ENCODE peak calls at places on chromosomes 2 and 18, in four cellular contexts. T is bronchial epithelial cell, O is HL-60, P is KBM-7. J is an unnamed sample.

GRCh38 chr2:233210843-233211600 is 40.5 kb upstream of the ATG16L1 start:
- DNase-seq in O (no peak), P (no peak), T (peak), J (no peak)

GRCh38 chr2:75375646-75376582 is 176.6 kb upstream of the TACR1 start:
- DNase-seq in P (no peak), O (no peak), T (peak), J (no peak)

GRCh38 chr2:180505203-180505602 is 475.2 kb upstream of the UBE2E3 start:
- DNase-seq in P (no peak), O (no peak), T (peak), J (peak)

GRCh38 chr2:10170256-10170655 is 47.7 kb downstream of the RRM2 start:
- DNase-seq in P (no peak), O (no peak), T (peak), J (no peak)

GRCh38 chr2:152407204-152407721 is 72.3 kb downstream of the FMNL2 start:
- DNase-seq in P (no peak), T (peak), O (no peak), J (no peak)

GRCh38 chr2:134260726-134261125 is 6.9 kb downstream of the MGAT5 start:
- DNase-seq in T (no peak), O (no peak), P (no peak), J (no peak)

GRCh38 chr2:118842687-118843491 is 4.6 kb downstream of the EN1 start:
- DNase-seq in P (no peak), O (no peak), T (no peak), J (no peak)

GRCh38 chr2:157875720-157876065 is 437 bp downstream of the ACVR1 start:
- DNase-seq in T (no peak), O (no peak), P (no peak), J (no peak)

GRCh38 chr2:223697316-223697875 is 95.2 kb upstream of the SCG2 start:
- DNase-seq in T (no peak), P (no peak), O (no peak), J (no peak)

GRCh38 chr18:60543646-60544045 is 171.1 kb upstream of the MC4R start:
- DNase-seq in T (peak), O (no peak), P (no peak), J (no peak)

GRCh38 chr2:146807568-146808168 is 1037.2 kb upstream of the ACVR2A start:
- DNase-seq in P (no peak), T (no peak), O (no peak), J (no peak)

GRCh38 chr2:221429741-221430491 is 142.2 kb downstream of the EPHA4 start:
- DNase-seq in T (peak), P (no peak), O (no peak), J (no peak)

GRCh38 chr18:60020107-60020925 is 120.5 kb downstream of the PMAIP1 start:
- DNase-seq in O (no peak), T (no peak), P (no peak), J (no peak)

GRCh38 chr2:232518844-232519243 is 1.3 kb upstream of the PRSS56 start:
- DNase-seq in T (no peak), P (no peak), O (no peak), J (no peak)

GRCh38 chr2:3465328-3465727 is 54.0 kb downstream of the ADI1 start:
- DNase-seq in O (no peak), P (no peak), T (no peak), J (no peak)

GRCh38 chr18:44396550-44396949 is 284.1 kb upstream of the SETBP1 start:
- DNase-seq in P (no peak), O (no peak), T (no peak), J (no peak)

GRCh38 chr2:20196053-20196880 is 28.7 kb downstream of the SDC1 start:
- DNase-seq in T (no peak), O (no peak), P (no peak), J (no peak)

GRCh38 chr2:42133771-42134195 is 35.4 kb upstream of the EML4 start:
- DNase-seq in P (no peak), T (no peak), O (no peak), J (no peak)

GRCh38 chr2:47007221-47007825 is 91.7 kb upstream of the MCFD2 start:
- DNase-seq in T (no peak), P (no peak), O (no peak), J (no peak)

GRCh38 chr18:23311346-23312103 is 141.6 kb upstream of the RIOK3 start:
- DNase-seq in P (no peak), T (peak), O (no peak), J (no peak)

GRCh38 chr2:66565291-66565690 is 130.4 kb downstream of the MEIS1 start:
- DNase-seq in T (no peak), P (no peak), O (no peak), J (no peak)

GRCh38 chr18:11324956-11325873 is 175.8 kb upstream of the PIEZO2 start:
- DNase-seq in O (no peak), T (no peak), P (no peak), J (peak)

GRCh38 chr18:11654736-11655604 is 34.1 kb upstream of the GNAL start:
- DNase-seq in P (peak), T (peak), O (peak), J (no peak)

GRCh38 chr2:241556734-241557133 is 1.8 kb upstream of the BOK start:
- DNase-seq in O (no peak), P (no peak), T (no peak), J (no peak)

GRCh38 chr2:37566517-37566961 is 104.9 kb downstream of the CDC42EP3 start:
- DNase-seq in T (no peak), O (no peak), P (no peak), J (peak)

GRCh38 chr2:95314964-95315611 is 17.9 kb downstream of the KCNIP3 start:
- DNase-seq in O (peak), T (peak), P (peak), J (no peak)

GRCh38 chr2:221513251-221513650 is 58.9 kb downstream of the EPHA4 start:
- DNase-seq in O (no peak), P (no peak), T (no peak), J (no peak)

GRCh38 chr2:30664761-30665358 is 142.4 kb downstream of the CAPN13 start:
- DNase-seq in O (no peak), P (no peak), T (peak), J (peak)

GRCh38 chr2:218130373-218130772 is 4.5 kb downstream of the CXCR2 start:
- DNase-seq in T (no peak), P (no peak), O (peak), J (no peak)

GRCh38 chr2:71727562-71727961 is 274.2 kb downstream of the DYSF start:
- DNase-seq in P (no peak), O (no peak), T (peak), J (no peak)

GRCh38 chr2:45267062-45267702 is 257.9 kb upstream of the SIX2 start:
- DNase-seq in O (no peak), T (no peak), P (no peak), J (no peak)

GRCh38 chr2:72109904-72110303 is 37.8 kb downstream of the CYP26B1 start:
- DNase-seq in O (no peak), P (no peak), T (no peak), J (no peak)

GRCh38 chr2:109383505-109384307 is 230.1 kb downstream of the SEPTIN10 start:
- DNase-seq in P (no peak), O (no peak), T (no peak), J (no peak)

GRCh38 chr2:211836409-211836808 is 702.2 kb downstream of the ERBB4 start:
- DNase-seq in T (peak), P (no peak), O (no peak), J (no peak)

GRCh38 chr2:24915796-24916195 is 4.2 kb downstream of the ADCY3 start:
- DNase-seq in O (no peak), P (no peak), T (no peak), J (no peak)

GRCh38 chr2:17590342-17590911 is 49.9 kb downstream of the VSNL1 start:
- DNase-seq in T (peak), O (no peak), P (no peak), J (no peak)

GRCh38 chr2:113831156-113831555 is 58.7 kb upstream of the ACTR3 start:
- DNase-seq in O (no peak), P (peak), T (peak), J (no peak)

GRCh38 chr2:31089645-31090044 is 48.6 kb downstream of the GALNT14 start:
- DNase-seq in O (no peak), P (no peak), T (no peak), J (no peak)